ENCODE peak calls at places on chromosomes 16 and 17, in six cellular contexts. S, O, Q, J, P and I are unnamed samples.

GRCh38 chr16:73350707-73351452 is 303.0 kb upstream of the ZFHX3 start:
- DNase-seq in P (no peak), O (no peak), S (no peak), J (no peak), Q (no peak), I (no peak)

GRCh38 chr16:88030498-88030897 is 79.3 kb downstream of the BANP start:
- DNase-seq in Q (no peak), S (no peak), J (no peak), P (no peak), O (no peak), I (no peak)

GRCh38 chr17:46818319-46818928 is at the start of gene WNT3:
- DNase-seq in Q (no peak), S (no peak), O (peak), J (no peak), P (peak), I (no peak)

GRCh38 chr16:56201030-56201429 is 9.7 kb downstream of the GNAO1 start:
- DNase-seq in Q (no peak), J (no peak), P (no peak), S (no peak), O (no peak), I (no peak)

GRCh38 chr17:44769230-44769629 is 10.4 kb downstream of the ADAM11 start:
- DNase-seq in S (no peak), P (no peak), J (no peak), Q (no peak), O (no peak), I (no peak)

GRCh38 chr17:34542700-34543336 is 36.6 kb upstream of the TMEM132E start:
- DNase-seq in S (no peak), P (peak), O (no peak), Q (peak), J (peak), I (peak)

GRCh38 chr17:1197781-1198490 is 18.2 kb upstream of the ABR start:
- DNase-seq in S (no peak), P (peak), O (no peak), J (no peak), Q (peak), I (peak)

GRCh38 chr17:57356153-57356721 is 99.9 kb downstream of the MSI2 start:
- DNase-seq in J (no peak), O (no peak), Q (no peak), P (no peak), S (no peak), I (no peak)

GRCh38 chr17:27858621-27859305 is 34.4 kb downstream of the LYRM9 start:
- DNase-seq in O (no peak), J (no peak), Q (no peak), S (no peak), P (no peak), I (no peak)

GRCh38 chr17:69525920-69526841 is 111.7 kb downstream of the MAP2K6 start:
- DNase-seq in Q (peak), P (no peak), J (peak), S (no peak), O (peak), I (peak)

GRCh38 chr16:82011199-82011641 is at the start of gene SDR42E1:
- DNase-seq in Q (no peak), P (peak), O (peak), J (no peak), S (no peak), I (no peak)

GRCh38 chr17:4179071-4179470 is 36.1 kb downstream of the CYB5D2 start:
- DNase-seq in P (no peak), O (no peak), Q (no peak), J (no peak), S (no peak), I (no peak)

GRCh38 chr16:68948230-68948910 is 105.0 kb downstream of the TANGO6 start:
- DNase-seq in O (no peak), P (no peak), S (no peak), J (no peak), Q (no peak), I (no peak)

GRCh38 chr17:31413871-31414589 is 22.6 kb downstream of the RAB11FIP4 start:
- DNase-seq in O (no peak), Q (peak), S (peak), P (no peak), J (no peak), I (peak)

GRCh38 chr16:23244122-23244521 is 58.0 kb upstream of the SCNN1B start:
- DNase-seq in P (no peak), S (no peak), O (no peak), J (no peak), Q (no peak), I (no peak)

GRCh38 chr17:74514632-74515035 is 16.6 kb downstream of the CD300LB start:
- DNase-seq in J (no peak), S (no peak), O (no peak), P (no peak), Q (no peak), I (no peak)

GRCh38 chr17:3678095-3678820 is 9.6 kb downstream of the EMC6 start:
- DNase-seq in J (no peak), Q (no peak), P (no peak), O (peak), S (no peak), I (no peak)

GRCh38 chr17:58005031-58005727 is 1.9 kb downstream of the SRSF1 start:
- DNase-seq in P (no peak), O (no peak), Q (no peak), S (no peak), J (no peak), I (no peak)

GRCh38 chr16:67562918-67563707 is 787 bp downstream of the CTCF start:
- DNase-seq in Q (peak), S (no peak), O (peak), J (peak), P (peak), I (peak)

GRCh38 chr16:56357291-56357764 is 68.0 kb downstream of the AMFR start:
- DNase-seq in P (no peak), Q (peak), J (no peak), O (no peak), S (no peak), I (no peak)

GRCh38 chr16:72104905-72105304 is 11.3 kb downstream of the DHX38 start:
- DNase-seq in P (no peak), O (no peak), J (no peak), Q (no peak), S (no peak), I (no peak)

GRCh38 chr17:7435676-7436555 is 681 bp downstream of the TMEM102 start:
- DNase-seq in P (peak), Q (peak), S (no peak), O (no peak), J (peak), I (no peak)

GRCh38 chr17:49681336-49681735 is 3.4 kb upstream of the SPOP start:
- DNase-seq in S (no peak), J (no peak), Q (no peak), O (no peak), P (no peak), I (no peak)

GRCh38 chr16:31243734-31244670 is 15.8 kb upstream of the ITGAM start:
- DNase-seq in Q (no peak), J (no peak), P (no peak), O (no peak), S (no peak), I (peak)

GRCh38 chr16:89031715-89032659 is 55.0 kb upstream of the CBFA2T3 start:
- DNase-seq in O (no peak), S (no peak), J (no peak), Q (no peak), P (peak), I (peak)

GRCh38 chr16:88196471-88197400 is 186.0 kb upstream of the ZNF469 start:
- DNase-seq in O (no peak), J (no peak), Q (no peak), P (no peak), S (no peak), I (no peak)

GRCh38 chr17:63250830-63251229 is 195.3 kb downstream of the CYB561 start:
- DNase-seq in J (no peak), P (no peak), Q (no peak), O (no peak), S (no peak), I (no peak)

GRCh38 chr17:61997649-61998048 is 67.4 kb downstream of the MED13 start:
- DNase-seq in P (no peak), O (no peak), J (no peak), S (peak), Q (no peak), I (no peak)

GRCh38 chr17:73598131-73598680 is 46.0 kb downstream of the SDK2 start:
- DNase-seq in Q (no peak), S (no peak), P (no peak), O (no peak), J (no peak), I (no peak)

GRCh38 chr17:48626470-48627241 is 498 bp upstream of the HOXB9 start:
- DNase-seq in S (no peak), P (no peak), O (no peak), Q (peak), J (peak), I (no peak)

GRCh38 chr16:228151-228855 is 946 bp downstream of the LUC7L start:
- DNase-seq in S (no peak), Q (peak), J (no peak), O (peak), P (no peak), I (no peak)